ENCODE peak calls at places on chromosome 7, in five cellular contexts. P is adrenal gland, X is breast epithelium, Y is RWPE1, K is heart right ventricle. C is an unnamed sample.

GRCh38 chr7:55369427-55369826 is 4.3 kb downstream of the LANCL2 start:
- DNase-seq in X (no peak), K (no peak), Y (no peak), P (no peak), C (no peak)

GRCh38 chr7:82593780-82594179 is 150.2 kb upstream of the CACNA2D1 start:
- DNase-seq in P (no peak), Y (peak), K (no peak), X (no peak), C (no peak)

GRCh38 chr7:82625377-82625776 is 181.8 kb upstream of the CACNA2D1 start:
- DNase-seq in K (no peak), X (no peak), Y (no peak), P (no peak), C (no peak)

GRCh38 chr7:82985144-82985802 is 177.4 kb downstream of the PCLO start:
- DNase-seq in X (no peak), K (no peak), P (no peak), Y (no peak), C (no peak)

GRCh38 chr7:151146761-151147160 is 20.7 kb downstream of the GBX1 start:
- DNase-seq in P (no peak), K (no peak), Y (no peak), X (no peak), C (peak)

GRCh38 chr7:116810267-116811116 is 51.9 kb upstream of the CAPZA2 start:
- DNase-seq in X (no peak), K (no peak), Y (no peak), P (no peak), C (no peak)

GRCh38 chr7:73830618-73830871 is 251 bp upstream of the CLDN4 start:
- DNase-seq in P (no peak), X (no peak), Y (no peak), K (no peak), C (no peak)

GRCh38 chr7:138595454-138595853 is 105.7 kb downstream of the SVOPL start:
- DNase-seq in X (no peak), K (no peak), Y (no peak), P (no peak), C (no peak)

GRCh38 chr7:51977913-51978312 is 661.3 kb upstream of the COBL start:
- DNase-seq in X (no peak), P (no peak), Y (no peak), K (no peak), C (no peak)

GRCh38 chr7:98085674-98086073 is 21.0 kb upstream of the LMTK2 start:
- DNase-seq in X (no peak), K (no peak), Y (no peak), P (no peak), C (no peak)

GRCh38 chr7:3187378-3188040 is 113.5 kb upstream of the SDK1 start:
- DNase-seq in P (no peak), X (no peak), Y (no peak), K (no peak), C (no peak)

GRCh38 chr7:137535579-137535978 is 192.0 kb upstream of the PTN start:
- DNase-seq in K (no peak), P (no peak), Y (no peak), X (no peak), C (no peak)

GRCh38 chr7:128427289-128427891 is 17.6 kb upstream of the IMPDH1 start:
- DNase-seq in P (peak), K (no peak), X (no peak), Y (peak), C (no peak)

GRCh38 chr7:75844158-75844557 is 30.6 kb upstream of the CCL24 start:
- DNase-seq in Y (no peak), X (no peak), K (no peak), P (no peak), C (no peak)

GRCh38 chr7:159026271-159027047 is 118.2 kb downstream of the VIPR2 start:
- DNase-seq in X (peak), Y (no peak), K (no peak), P (no peak), C (no peak)

GRCh38 chr7:74480861-74481417 is 27.2 kb downstream of the GTF2IRD1 start:
- DNase-seq in K (peak), P (peak), X (no peak), Y (no peak), C (no peak)

GRCh38 chr7:136009488-136010079 is 32.4 kb upstream of the MTPN start:
- DNase-seq in P (no peak), K (no peak), X (no peak), Y (peak), C (no peak)

GRCh38 chr7:151068069-151068773 is 8.8 kb downstream of the SLC4A2 start:
- DNase-seq in X (no peak), Y (no peak), P (no peak), K (no peak), C (no peak)

GRCh38 chr7:55165176-55165861 is 146.5 kb downstream of the EGFR start:
- DNase-seq in K (no peak), X (no peak), Y (no peak), P (no peak), C (no peak)

GRCh38 chr7:405489-406211 is 114.0 kb downstream of the PDGFA start:
- DNase-seq in P (no peak), Y (no peak), X (peak), K (no peak), C (peak)

GRCh38 chr7:28069788-28070187 is 110.8 kb downstream of the JAZF1 start:
- DNase-seq in X (no peak), K (peak), P (peak), Y (no peak), C (peak)
- H3K27ac ChIP-seq in X (peak), K (no peak), P (no peak), Y (no peak), C (no peak)

DNA sequence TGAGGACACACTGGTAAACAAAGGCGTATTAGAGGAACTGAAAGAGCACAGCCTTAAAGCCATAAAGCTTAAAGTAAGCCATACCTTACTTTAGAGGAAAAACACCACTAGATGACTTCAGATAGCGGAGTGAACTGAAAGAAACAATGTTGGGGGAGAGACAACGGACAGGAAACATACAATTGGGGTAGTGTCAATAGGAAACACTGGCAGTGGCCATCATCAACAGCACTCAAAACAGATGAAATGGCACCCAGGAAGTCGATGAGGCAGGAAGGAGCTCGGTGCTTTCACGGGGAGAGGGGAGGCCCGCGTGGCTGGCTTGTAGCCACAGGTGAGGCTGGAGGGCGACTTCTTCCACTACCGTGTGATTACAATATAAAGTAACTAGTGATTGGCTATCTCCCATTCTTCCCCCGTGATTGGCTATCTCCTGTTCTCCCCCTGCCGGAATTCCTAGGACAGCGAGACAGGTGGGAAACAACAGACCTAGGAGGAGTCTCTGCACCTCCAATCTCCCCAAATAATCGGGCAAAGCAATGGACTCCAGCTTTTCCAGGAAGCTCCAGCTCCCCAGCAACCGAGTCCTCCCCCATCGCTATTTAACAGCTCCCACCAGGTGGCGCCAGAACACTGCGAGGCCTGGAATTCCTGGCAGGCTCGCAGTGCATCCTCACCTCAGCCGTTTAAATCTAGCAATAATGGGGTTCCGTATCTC is 2.4 kb upstream of the TAS2R38 start:
- DNase-seq in Y (peak), K (peak), P (peak), X (peak), C (peak)
- H3K27ac ChIP-seq in Y (no peak), K (peak), P (no peak), X (no peak), C (no peak)

GRCh38 chr7:38192347-38192746 is 14.3 kb downstream of the STARD3NL start:
- DNase-seq in K (no peak), X (no peak), P (no peak), Y (no peak), C (no peak)

GRCh38 chr7:38198356-38198755 is 20.3 kb downstream of the STARD3NL start:
- DNase-seq in Y (no peak), K (no peak), X (no peak), P (no peak), C (no peak)

GRCh38 chr7:38199154-38199553 is 21.1 kb downstream of the STARD3NL start:
- DNase-seq in Y (no peak), K (no peak), X (no peak), P (no peak), C (no peak)

GRCh38 chr7:38199782-38200181 is 21.7 kb downstream of the STARD3NL start:
- DNase-seq in Y (no peak), K (no peak), X (no peak), P (no peak), C (no peak)

GRCh38 chr7:38195804-38196595 is 18.0 kb downstream of the STARD3NL start:
- DNase-seq in K (no peak), Y (no peak), X (no peak), P (no peak), C (no peak)
- H3K27ac ChIP-seq in K (no peak), Y (no peak), X (no peak), P (no peak), C (no peak)

GRCh38 chr7:41058986-41059741 is 643.7 kb downstream of the INHBA start:
- DNase-seq in K (no peak), X (no peak), Y (peak), P (no peak), C (no peak)
- H3K27ac ChIP-seq in K (no peak), X (peak), Y (no peak), P (no peak), C (no peak)